ENCODE peak calls at places on chromosomes 16 and 17, in five cellular contexts. One of them, this sample, is unnamed.

GRCh38 chr17:82536220-82537201 is 17.0 kb downstream of the FOXK2 start:
- DNase-seq in transverse colon: no peak
- DNase-seq in PC-3: peak; percentile 36
- DNase-seq in upper lobe of left lung: no peak
- DNase-seq in cardiac muscle cell: peak; percentile 83
- DNase-seq in this sample: peak; percentile 63

GRCh38 chr17:36131436-36131835 is 27.8 kb downstream of the CCL4 start:
- DNase-seq in cardiac muscle cell: peak; percentile 15
- DNase-seq in transverse colon: no peak
- DNase-seq in PC-3: no peak
- DNase-seq in upper lobe of left lung: no peak
- DNase-seq in this sample: no peak

GRCh38 chr17:58302171-58302918 is 21.6 kb upstream of the MPO start:
- DNase-seq in cardiac muscle cell: no peak
- DNase-seq in transverse colon: no peak
- DNase-seq in PC-3: no peak
- DNase-seq in upper lobe of left lung: no peak
- DNase-seq in this sample: no peak

GRCh38 chr17:59829217-59830006 is 63.3 kb downstream of the TUBD1 start:
- DNase-seq in transverse colon: no peak
- DNase-seq in PC-3: peak; percentile 100
- DNase-seq in upper lobe of left lung: no peak
- DNase-seq in cardiac muscle cell: peak; percentile 98
- DNase-seq in this sample: no peak

GRCh38 chr16:80150978-80151705 is 389.7 kb upstream of the DYNLRB2 start:
- DNase-seq in transverse colon: no peak
- DNase-seq in upper lobe of left lung: no peak
- DNase-seq in cardiac muscle cell: no peak
- DNase-seq in PC-3: no peak
- DNase-seq in this sample: no peak

GRCh38 chr17:61579961-61580360 is 11.1 kb downstream of the NACA2 start:
- DNase-seq in cardiac muscle cell: peak; percentile 3
- DNase-seq in upper lobe of left lung: no peak
- DNase-seq in PC-3: no peak
- DNase-seq in transverse colon: no peak
- DNase-seq in this sample: no peak

GRCh38 chr17:45231481-45232116 is 9.9 kb downstream of the FMNL1 start:
- DNase-seq in cardiac muscle cell: no peak
- DNase-seq in PC-3: peak; percentile 39
- DNase-seq in transverse colon: peak; percentile 50
- DNase-seq in upper lobe of left lung: no peak
- DNase-seq in this sample: no peak

GRCh38 chr16:4653981-4654380 is 29.4 kb downstream of the MGRN1 start:
- DNase-seq in PC-3: no peak
- DNase-seq in transverse colon: peak; percentile 77
- DNase-seq in upper lobe of left lung: no peak
- DNase-seq in cardiac muscle cell: no peak
- DNase-seq in this sample: no peak

GRCh38 chr16:17578921-17579876 is 108.4 kb upstream of the XYLT1 start:
- DNase-seq in transverse colon: peak; percentile 66
- DNase-seq in upper lobe of left lung: no peak
- DNase-seq in PC-3: peak; percentile 46
- DNase-seq in cardiac muscle cell: peak; percentile 75
- DNase-seq in this sample: peak; percentile 68

GRCh38 chr17:68344701-68345136 is 53.4 kb downstream of the ARSG start:
- DNase-seq in transverse colon: peak; percentile 21
- DNase-seq in PC-3: no peak
- DNase-seq in cardiac muscle cell: peak; percentile 39
- DNase-seq in upper lobe of left lung: no peak
- DNase-seq in this sample: no peak

GRCh38 chr17:51770031-51770759 is 388.3 kb downstream of the CA10 start:
- DNase-seq in cardiac muscle cell: no peak
- DNase-seq in PC-3: peak; percentile 46
- DNase-seq in upper lobe of left lung: no peak
- DNase-seq in transverse colon: peak; percentile 41
- DNase-seq in this sample: no peak

GRCh38 chr16:58127033-58127556 is 2.1 kb downstream of the CFAP20 start:
- DNase-seq in PC-3: peak; percentile 47
- DNase-seq in transverse colon: no peak
- DNase-seq in cardiac muscle cell: peak; percentile 61
- DNase-seq in upper lobe of left lung: no peak
- DNase-seq in this sample: no peak

GRCh38 chr16:26765087-26765486 is 301.6 kb upstream of the C16orf82 start:
- DNase-seq in transverse colon: no peak
- DNase-seq in PC-3: no peak
- DNase-seq in upper lobe of left lung: no peak
- DNase-seq in cardiac muscle cell: no peak
- DNase-seq in this sample: no peak

GRCh38 chr16:57377080-57377841 is 5.0 kb downstream of the CX3CL1 start:
- DNase-seq in transverse colon: no peak
- DNase-seq in cardiac muscle cell: peak; percentile 6
- DNase-seq in PC-3: peak; percentile 73
- DNase-seq in upper lobe of left lung: no peak
- DNase-seq in this sample: no peak

GRCh38 chr16:88389621-88390160 is 6.9 kb downstream of the ZNF469 start:
- DNase-seq in transverse colon: no peak
- DNase-seq in cardiac muscle cell: peak; percentile 36
- DNase-seq in PC-3: no peak
- DNase-seq in upper lobe of left lung: peak; percentile 56
- DNase-seq in this sample: no peak

GRCh38 chr17:72456026-72456569 is 335.3 kb downstream of the SOX9 start:
- DNase-seq in upper lobe of left lung: no peak
- DNase-seq in PC-3: peak; percentile 82
- DNase-seq in transverse colon: peak; percentile 80
- DNase-seq in cardiac muscle cell: peak; percentile 39
- DNase-seq in this sample: no peak

GRCh38 chr16:87201052-87201451 is 116.1 kb downstream of the C16orf95 start:
- DNase-seq in PC-3: peak; percentile 78
- DNase-seq in cardiac muscle cell: peak; percentile 99
- DNase-seq in upper lobe of left lung: no peak
- DNase-seq in transverse colon: peak; percentile 27
- DNase-seq in this sample: peak; percentile 95

GRCh38 chr17:40980594-40980993 is 3.5 kb downstream of the KRT40 start:
- DNase-seq in PC-3: no peak
- DNase-seq in cardiac muscle cell: peak; percentile 11
- DNase-seq in upper lobe of left lung: peak; percentile 13
- DNase-seq in transverse colon: no peak
- DNase-seq in this sample: no peak

GRCh38 chr16:89081556-89081955 is 12.1 kb upstream of the ACSF3 start:
- DNase-seq in PC-3: no peak
- DNase-seq in transverse colon: no peak
- DNase-seq in cardiac muscle cell: no peak
- DNase-seq in upper lobe of left lung: peak; percentile 48
- DNase-seq in this sample: no peak

GRCh38 chr16:88720396-88720970 is 14.2 kb downstream of the CTU2 start:
- DNase-seq in PC-3: no peak
- DNase-seq in transverse colon: no peak
- DNase-seq in upper lobe of left lung: peak; percentile 74
- DNase-seq in cardiac muscle cell: no peak
- DNase-seq in this sample: no peak

GRCh38 chr16:70437582-70438324 is 1.1 kb downstream of the ST3GAL2 start:
- DNase-seq in cardiac muscle cell: peak; percentile 71
- DNase-seq in transverse colon: no peak
- DNase-seq in upper lobe of left lung: no peak
- DNase-seq in PC-3: peak; percentile 9
- DNase-seq in this sample: no peak

GRCh38 chr17:32995416-32995815 is 3.8 kb downstream of the SPACA3 start:
- DNase-seq in transverse colon: no peak
- DNase-seq in PC-3: no peak
- DNase-seq in cardiac muscle cell: no peak
- DNase-seq in upper lobe of left lung: no peak
- DNase-seq in this sample: no peak

GRCh38 chr17:17712268-17712924 is 31.1 kb downstream of the RAI1 start:
- DNase-seq in cardiac muscle cell: peak; percentile 76
- DNase-seq in PC-3: peak; percentile 48
- DNase-seq in upper lobe of left lung: no peak
- DNase-seq in transverse colon: no peak
- DNase-seq in this sample: no peak

GRCh38 chr17:52157161-52157560 is 1.4 kb downstream of the CA10 start:
- DNase-seq in upper lobe of left lung: no peak
- DNase-seq in transverse colon: no peak
- DNase-seq in cardiac muscle cell: no peak
- DNase-seq in PC-3: no peak
- DNase-seq in this sample: no peak

GRCh38 chr17:27514595-27515413 is 58.6 kb downstream of the KSR1 start:
- DNase-seq in transverse colon: no peak
- DNase-seq in cardiac muscle cell: no peak
- DNase-seq in PC-3: no peak
- DNase-seq in upper lobe of left lung: no peak
- DNase-seq in this sample: no peak

GRCh38 chr17:74875970-74876593 is 3.3 kb upstream of the FDXR start:
- DNase-seq in PC-3: no peak
- DNase-seq in cardiac muscle cell: no peak
- DNase-seq in upper lobe of left lung: no peak
- DNase-seq in transverse colon: no peak
- DNase-seq in this sample: no peak

GRCh38 chr17:74778960-74779359 is 2.8 kb upstream of the NAT9 start:
- DNase-seq in upper lobe of left lung: no peak
- DNase-seq in PC-3: no peak
- DNase-seq in transverse colon: no peak
- DNase-seq in cardiac muscle cell: peak; percentile 82
- DNase-seq in this sample: no peak

GRCh38 chr17:74610108-74610507 is 13.4 kb downstream of the CD300E start:
- DNase-seq in upper lobe of left lung: no peak
- DNase-seq in cardiac muscle cell: no peak
- DNase-seq in transverse colon: no peak
- DNase-seq in PC-3: peak; percentile 16
- DNase-seq in this sample: no peak

GRCh38 chr17:34254146-34254545 is 939 bp upstream of the CCL2 start:
- DNase-seq in PC-3: no peak
- DNase-seq in cardiac muscle cell: peak; percentile 89
- DNase-seq in upper lobe of left lung: no peak
- DNase-seq in transverse colon: no peak
- DNase-seq in this sample: peak; percentile 38

GRCh38 chr17:34257299-34257985 is 2.4 kb downstream of the CCL2 start:
- DNase-seq in PC-3: no peak
- DNase-seq in upper lobe of left lung: no peak
- DNase-seq in transverse colon: no peak
- DNase-seq in cardiac muscle cell: peak; percentile 64
- DNase-seq in this sample: no peak

GRCh38 chr17:34254651-34255380 is at the start of gene CCL2:
- DNase-seq in transverse colon: peak; percentile 50
- DNase-seq in upper lobe of left lung: no peak
- DNase-seq in cardiac muscle cell: peak; percentile 94
- DNase-seq in PC-3: no peak
- DNase-seq in this sample: peak; percentile 85

GRCh38 chr17:34255841-34256240 is 756 bp downstream of the CCL2 start:
- DNase-seq in PC-3: no peak
- DNase-seq in transverse colon: no peak
- DNase-seq in cardiac muscle cell: no peak
- DNase-seq in upper lobe of left lung: no peak
- DNase-seq in this sample: no peak

GRCh38 chr17:34255381-34255732 is 272 bp downstream of the CCL2 start:
- DNase-seq in upper lobe of left lung: no peak
- DNase-seq in transverse colon: no peak
- DNase-seq in PC-3: no peak
- DNase-seq in cardiac muscle cell: no peak
- DNase-seq in this sample: no peak
- H3K4me3 ChIP-seq in upper lobe of left lung: peak overlapping the region; percentile 39
- H3K4me3 ChIP-seq in transverse colon: peak overlapping the region; percentile 26
- H3K4me3 ChIP-seq in PC-3: no peak overlapping the region
- H3K4me3 ChIP-seq in cardiac muscle cell: no peak overlapping the region
- H3K4me3 ChIP-seq in this sample: peak overlapping the region; percentile 44

DNA sequence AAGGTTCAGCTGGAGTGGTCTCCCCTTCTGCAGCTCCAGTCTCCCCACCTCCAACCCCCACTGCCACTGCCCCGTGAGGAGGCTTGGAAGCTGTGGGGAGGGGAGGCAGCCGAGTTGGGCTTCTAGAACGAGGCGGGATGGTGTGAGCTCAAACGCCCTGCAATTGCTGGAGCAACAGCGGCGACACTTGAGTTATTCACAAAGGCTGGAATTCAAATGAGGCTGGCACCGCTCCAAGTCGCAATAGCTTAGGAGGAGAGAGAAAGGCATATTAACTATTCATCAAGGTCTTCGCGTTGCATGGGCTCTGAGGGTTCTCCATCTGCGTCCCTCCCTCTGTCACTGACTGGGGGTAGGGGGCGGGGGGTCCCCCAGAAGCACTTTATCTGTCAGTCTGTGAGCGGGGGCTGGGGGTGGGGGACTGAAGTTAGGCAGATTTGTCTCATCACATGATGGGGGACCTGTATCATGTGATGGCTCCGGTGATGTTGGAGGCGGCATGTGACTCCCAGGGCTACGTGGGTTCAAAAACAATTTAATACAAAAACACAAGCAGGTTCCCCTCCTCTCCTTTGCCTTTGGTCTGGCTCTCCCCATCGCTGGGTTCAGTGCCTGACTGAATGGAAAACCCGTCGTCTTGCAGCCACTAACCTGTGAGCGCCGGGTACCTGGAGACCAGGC is 70.5 kb downstream of the RBBP6 start:
- DNase-seq in upper lobe of left lung: no peak
- DNase-seq in PC-3: no peak
- DNase-seq in transverse colon: peak; percentile 42
- DNase-seq in cardiac muscle cell: peak; percentile 81
- DNase-seq in this sample: peak; percentile 65
- H3K27ac ChIP-seq in upper lobe of left lung: no peak overlapping the region
- H3K27ac ChIP-seq in PC-3: no peak overlapping the region
- H3K27ac ChIP-seq in transverse colon: no peak overlapping the region
- H3K27ac ChIP-seq in cardiac muscle cell: no peak overlapping the region
- H3K27ac ChIP-seq in this sample: no peak overlapping the region

GRCh38 chr17:39739020-39739884 is 1.5 kb downstream of the GRB7 start:
- DNase-seq in upper lobe of left lung: peak; percentile 81
- DNase-seq in PC-3: peak; percentile 72
- DNase-seq in cardiac muscle cell: no peak
- DNase-seq in transverse colon: peak; percentile 91
- DNase-seq in this sample: peak; percentile 36
- H3K4me3 ChIP-seq in upper lobe of left lung: peak overlapping the region; percentile 59
- H3K4me3 ChIP-seq in PC-3: peak overlapping the region; percentile 88
- H3K4me3 ChIP-seq in cardiac muscle cell: peak overlapping the region; percentile 27
- H3K4me3 ChIP-seq in transverse colon: peak overlapping the region; percentile 50
- H3K4me3 ChIP-seq in this sample: peak overlapping the region; percentile 29

GRCh38 chr17:31878703-31879073 is 19.6 kb upstream of the COPRS start:
- DNase-seq in upper lobe of left lung: no peak
- DNase-seq in PC-3: no peak
- DNase-seq in cardiac muscle cell: no peak
- DNase-seq in transverse colon: no peak
- DNase-seq in this sample: no peak

GRCh38 chr17:31877911-31878702 is 19.1 kb upstream of the COPRS start:
- DNase-seq in upper lobe of left lung: no peak
- DNase-seq in transverse colon: no peak
- DNase-seq in PC-3: no peak
- DNase-seq in cardiac muscle cell: no peak
- DNase-seq in this sample: peak; percentile 65

GRCh38 chr17:31877341-31877740 is 18.3 kb upstream of the COPRS start:
- DNase-seq in cardiac muscle cell: no peak
- DNase-seq in transverse colon: no peak
- DNase-seq in upper lobe of left lung: no peak
- DNase-seq in PC-3: no peak
- DNase-seq in this sample: peak; percentile 33

GRCh38 chr17:31882571-31882970 is 18.9 kb downstream of the UTP6 start:
- DNase-seq in transverse colon: no peak
- DNase-seq in upper lobe of left lung: no peak
- DNase-seq in PC-3: no peak
- DNase-seq in cardiac muscle cell: no peak
- DNase-seq in this sample: no peak

GRCh38 chr17:31880311-31880710 is 21.2 kb downstream of the UTP6 start:
- DNase-seq in PC-3: no peak
- DNase-seq in upper lobe of left lung: no peak
- DNase-seq in transverse colon: no peak
- DNase-seq in cardiac muscle cell: no peak
- DNase-seq in this sample: no peak
- H3K27ac ChIP-seq in PC-3: no peak overlapping the region
- H3K27ac ChIP-seq in upper lobe of left lung: no peak overlapping the region
- H3K27ac ChIP-seq in transverse colon: no peak overlapping the region
- H3K27ac ChIP-seq in cardiac muscle cell: no peak overlapping the region
- H3K27ac ChIP-seq in this sample: peak overlapping the region; percentile 78

GRCh38 chr17:2214887-2215615 is 88.5 kb downstream of the SMG6 start:
- DNase-seq in cardiac muscle cell: peak; percentile 84
- DNase-seq in PC-3: no peak
- DNase-seq in transverse colon: peak; percentile 36
- DNase-seq in upper lobe of left lung: no peak
- DNase-seq in this sample: no peak
- H3K4me3 ChIP-seq in cardiac muscle cell: peak overlapping the region; percentile 1
- H3K4me3 ChIP-seq in PC-3: no peak overlapping the region
- H3K4me3 ChIP-seq in transverse colon: no peak overlapping the region
- H3K4me3 ChIP-seq in upper lobe of left lung: peak overlapping the region; percentile 23
- H3K4me3 ChIP-seq in this sample: peak overlapping the region; percentile 41